ENCODE peak calls at places on chromosome X, in four cellular contexts. E is foreskin keratinocyte; O is OCI-LY7; X is naive thymus-derived CD4-positive, alpha-beta T cell. G is an unnamed sample.

GRCh38 chrX:119004920-119005524 is 30.6 kb downstream of the LONRF3 start:
- DNase-seq in E (no peak), O (peak; percentile 42), X (peak; percentile 46), G (no peak)

GRCh38 chrX:9873952-9874351 is 87.7 kb downstream of the SHROOM2 start:
- DNase-seq in E (no peak), X (peak; percentile 58), O (peak; percentile 45), G (no peak)

GRCh38 chrX:7711167-7711566 is 131.8 kb upstream of the VCX start:
- DNase-seq in X (no peak), O (no peak), E (peak; percentile 59), G (peak; percentile 3)

GRCh38 chrX:109848451-109849050 is 115.5 kb upstream of the ACSL4 start:
- DNase-seq in E (no peak), X (no peak), O (no peak), G (no peak)

GRCh38 chrX:49058794-49059193 is at the start of gene CCDC120:
- DNase-seq in X (no peak), O (no peak), E (peak; percentile 22), G (no peak)

GRCh38 chrX:50779694-50780093 is 34.3 kb downstream of the SHROOM4 start:
- DNase-seq in X (no peak), O (no peak), E (no peak), G (no peak)

GRCh38 chrX:41921492-41922124 is 1.7 kb downstream of the CASK start:
- DNase-seq in X (no peak), O (peak; percentile 17), E (peak; percentile 58), G (no peak)

GRCh38 chrX:55119271-55119670 is 30.5 kb downstream of the PAGE2 start:
- DNase-seq in O (no peak), E (no peak), X (no peak), G (no peak)

DNA sequence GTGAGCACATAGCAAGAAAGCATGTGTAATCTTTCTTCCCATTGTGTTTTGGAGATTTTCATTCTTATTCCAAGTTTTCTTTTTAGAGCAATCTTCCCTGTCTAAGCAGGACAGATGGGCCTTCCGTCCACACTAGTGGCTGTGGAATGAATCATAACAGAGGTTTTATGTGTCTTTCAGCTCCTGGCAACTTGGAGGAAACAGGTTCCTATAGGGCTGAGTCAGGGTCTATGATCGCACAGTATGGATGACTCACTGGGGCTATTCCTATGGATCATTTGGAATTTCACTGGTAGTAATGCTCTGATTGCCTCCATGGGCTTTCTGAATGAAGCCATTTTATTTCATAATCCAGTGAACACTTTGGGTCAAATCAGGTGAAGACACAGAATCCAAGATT is 51.8 kb upstream of the CBLL2 start:
- DNase-seq in X (no peak), O (no peak), E (peak; percentile 91), G (peak; percentile 51)
- H3K27ac ChIP-seq in X (no peak overlapping the region), O (no peak overlapping the region), E (peak overlapping the region; percentile 69), G (peak overlapping the region; percentile 79)

GRCh38 chrX:130124577-130124976 is 14.3 kb upstream of the ELF4 start:
- DNase-seq in O (no peak), X (no peak), E (no peak), G (no peak)
- H3K27ac ChIP-seq in O (no peak overlapping the region), X (no peak overlapping the region), E (peak overlapping the region; percentile 95), G (peak overlapping the region; percentile 72)

DNA sequence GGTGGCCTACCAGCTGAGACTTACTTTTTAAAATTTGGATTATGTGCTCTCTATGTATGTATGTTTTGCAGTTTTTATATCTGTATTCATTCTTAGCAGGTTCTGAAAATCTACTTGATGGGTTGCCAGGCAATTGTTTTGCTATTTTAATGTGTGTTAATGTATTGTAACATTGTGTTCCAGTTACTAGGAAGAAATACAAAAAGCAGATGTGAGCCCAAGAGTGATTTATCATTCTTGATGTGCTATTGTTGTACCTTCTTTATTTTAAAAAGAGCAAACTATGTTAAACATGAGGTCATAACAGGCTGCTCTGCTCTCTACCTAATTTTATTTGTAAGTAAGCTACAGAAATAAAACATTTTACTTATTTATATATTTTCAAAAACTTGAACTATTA is 81.9 kb downstream of the REPS2 start:
- DNase-seq in E (no peak), X (no peak), O (no peak), G (no peak)
- H3K27ac ChIP-seq in E (no peak overlapping the region), X (no peak overlapping the region), O (no peak overlapping the region), G (no peak overlapping the region)

DNA sequence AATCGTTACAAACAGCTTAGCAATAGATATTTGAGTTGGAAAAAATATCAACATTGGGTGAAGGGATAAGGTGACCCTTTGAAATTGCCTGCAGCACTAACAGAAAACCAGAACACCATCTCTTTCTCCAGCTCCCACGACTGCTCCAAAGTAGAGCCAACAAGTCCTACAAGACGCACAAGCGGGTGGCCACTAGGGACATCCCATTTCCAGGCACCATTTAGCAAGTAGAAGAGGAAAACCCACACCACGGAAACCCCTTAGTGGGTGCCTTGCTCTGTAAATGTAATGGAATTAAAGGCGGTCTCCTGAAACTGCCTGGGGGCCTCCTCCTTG is 1.9 kb downstream of the ARHGAP6 start:
- DNase-seq in X (no peak), E (no peak), O (no peak), G (no peak)
- H3K27ac ChIP-seq in X (no peak overlapping the region), E (no peak overlapping the region), O (no peak overlapping the region), G (no peak overlapping the region)

G was measured in epithelial cell of prostate.